ENCODE peak calls at places on chromosomes 4 and X, in nine cellular contexts. One of them, this sample, is unnamed.

GRCh38 chr4:160406426-160406825 is 1303.5 kb downstream of the RAPGEF2 start:
- ATAC-seq in left cardiac atrium: no peak
- ATAC-seq in T-helper 17 cell: no peak
- ATAC-seq in activated naive CD8-positive, alpha-beta T cell treated with anti-CD3 and anti-CD28 coated beads, Interleukin-2, amount 10 ng/mL, durations not matched to agents 7 days and 5 days: no peak
- ATAC-seq in CD4-positive, alpha-beta T cell: no peak
- ATAC-seq in Right ventricle myocardium superior: no peak
- ATAC-seq in activated CD4-positive, alpha-beta T cell treated with anti-CD3 and anti-CD28 coated beads for 36 hours: no peak
- ATAC-seq in HepG2: no peak
- ATAC-seq in activated T-helper 17 cell treated with anti-CD3 and anti-CD28 coated beads, Interleukin-2, amount 50 U/mL, for 72 hours: no peak
- ATAC-seq in this sample: no peak

GRCh38 chrX:72297953-72298730 is 7.6 kb downstream of the CITED1 start:
- ATAC-seq in left cardiac atrium: no peak
- ATAC-seq in T-helper 17 cell: no peak
- ATAC-seq in activated naive CD8-positive, alpha-beta T cell treated with anti-CD3 and anti-CD28 coated beads, Interleukin-2, amount 10 ng/mL, durations not matched to agents 7 days and 5 days: no peak
- ATAC-seq in CD4-positive, alpha-beta T cell: no peak
- ATAC-seq in Right ventricle myocardium superior: no peak
- ATAC-seq in activated CD4-positive, alpha-beta T cell treated with anti-CD3 and anti-CD28 coated beads for 36 hours: peak
- ATAC-seq in HepG2: peak
- ATAC-seq in activated T-helper 17 cell treated with anti-CD3 and anti-CD28 coated beads, Interleukin-2, amount 50 U/mL, for 72 hours: peak
- ATAC-seq in this sample: no peak

GRCh38 chr4:89254847-89255246 is 52.8 kb downstream of the GPRIN3 start:
- ATAC-seq in left cardiac atrium: peak
- ATAC-seq in T-helper 17 cell: peak
- ATAC-seq in activated naive CD8-positive, alpha-beta T cell treated with anti-CD3 and anti-CD28 coated beads, Interleukin-2, amount 10 ng/mL, durations not matched to agents 7 days and 5 days: peak
- ATAC-seq in CD4-positive, alpha-beta T cell: peak
- ATAC-seq in Right ventricle myocardium superior: no peak
- ATAC-seq in activated CD4-positive, alpha-beta T cell treated with anti-CD3 and anti-CD28 coated beads for 36 hours: peak
- ATAC-seq in HepG2: peak
- ATAC-seq in activated T-helper 17 cell treated with anti-CD3 and anti-CD28 coated beads, Interleukin-2, amount 50 U/mL, for 72 hours: peak
- ATAC-seq in this sample: peak

GRCh38 chr4:75552452-75552851 is 3.4 kb upstream of the ODAPH start:
- ATAC-seq in left cardiac atrium: no peak
- ATAC-seq in T-helper 17 cell: no peak
- ATAC-seq in activated naive CD8-positive, alpha-beta T cell treated with anti-CD3 and anti-CD28 coated beads, Interleukin-2, amount 10 ng/mL, durations not matched to agents 7 days and 5 days: no peak
- ATAC-seq in CD4-positive, alpha-beta T cell: no peak
- ATAC-seq in Right ventricle myocardium superior: no peak
- ATAC-seq in activated CD4-positive, alpha-beta T cell treated with anti-CD3 and anti-CD28 coated beads for 36 hours: no peak
- ATAC-seq in HepG2: no peak
- ATAC-seq in activated T-helper 17 cell treated with anti-CD3 and anti-CD28 coated beads, Interleukin-2, amount 50 U/mL, for 72 hours: no peak
- ATAC-seq in this sample: no peak

GRCh38 chr4:119020158-119020557 is 115.5 kb upstream of the MYOZ2 start:
- ATAC-seq in left cardiac atrium: peak
- ATAC-seq in T-helper 17 cell: no peak
- ATAC-seq in activated naive CD8-positive, alpha-beta T cell treated with anti-CD3 and anti-CD28 coated beads, Interleukin-2, amount 10 ng/mL, durations not matched to agents 7 days and 5 days: no peak
- ATAC-seq in CD4-positive, alpha-beta T cell: no peak
- ATAC-seq in Right ventricle myocardium superior: peak
- ATAC-seq in activated CD4-positive, alpha-beta T cell treated with anti-CD3 and anti-CD28 coated beads for 36 hours: no peak
- ATAC-seq in HepG2: no peak
- ATAC-seq in activated T-helper 17 cell treated with anti-CD3 and anti-CD28 coated beads, Interleukin-2, amount 50 U/mL, for 72 hours: no peak
- ATAC-seq in this sample: no peak

GRCh38 chr4:140020457-140021361 is 133.3 kb downstream of the MAML3 start:
- ATAC-seq in left cardiac atrium: no peak
- ATAC-seq in T-helper 17 cell: no peak
- ATAC-seq in activated naive CD8-positive, alpha-beta T cell treated with anti-CD3 and anti-CD28 coated beads, Interleukin-2, amount 10 ng/mL, durations not matched to agents 7 days and 5 days: no peak
- ATAC-seq in CD4-positive, alpha-beta T cell: no peak
- ATAC-seq in Right ventricle myocardium superior: no peak
- ATAC-seq in activated CD4-positive, alpha-beta T cell treated with anti-CD3 and anti-CD28 coated beads for 36 hours: no peak
- ATAC-seq in HepG2: no peak
- ATAC-seq in activated T-helper 17 cell treated with anti-CD3 and anti-CD28 coated beads, Interleukin-2, amount 50 U/mL, for 72 hours: no peak
- ATAC-seq in this sample: no peak

GRCh38 chr4:177562859-177563258 is 120.6 kb upstream of the AGA start:
- ATAC-seq in left cardiac atrium: no peak
- ATAC-seq in T-helper 17 cell: no peak
- ATAC-seq in activated naive CD8-positive, alpha-beta T cell treated with anti-CD3 and anti-CD28 coated beads, Interleukin-2, amount 10 ng/mL, durations not matched to agents 7 days and 5 days: no peak
- ATAC-seq in CD4-positive, alpha-beta T cell: no peak
- ATAC-seq in Right ventricle myocardium superior: no peak
- ATAC-seq in activated CD4-positive, alpha-beta T cell treated with anti-CD3 and anti-CD28 coated beads for 36 hours: no peak
- ATAC-seq in HepG2: no peak
- ATAC-seq in activated T-helper 17 cell treated with anti-CD3 and anti-CD28 coated beads, Interleukin-2, amount 50 U/mL, for 72 hours: no peak
- ATAC-seq in this sample: no peak

GRCh38 chrX:133921764-133922389 is 63.5 kb downstream of the GPC3 start:
- ATAC-seq in left cardiac atrium: no peak
- ATAC-seq in T-helper 17 cell: peak
- ATAC-seq in activated naive CD8-positive, alpha-beta T cell treated with anti-CD3 and anti-CD28 coated beads, Interleukin-2, amount 10 ng/mL, durations not matched to agents 7 days and 5 days: no peak
- ATAC-seq in CD4-positive, alpha-beta T cell: peak
- ATAC-seq in Right ventricle myocardium superior: peak
- ATAC-seq in activated CD4-positive, alpha-beta T cell treated with anti-CD3 and anti-CD28 coated beads for 36 hours: peak
- ATAC-seq in HepG2: peak
- ATAC-seq in activated T-helper 17 cell treated with anti-CD3 and anti-CD28 coated beads, Interleukin-2, amount 50 U/mL, for 72 hours: no peak
- ATAC-seq in this sample: peak

GRCh38 chrX:1411331-1411730 is 19.4 kb upstream of the SLC25A6 start:
- ATAC-seq in left cardiac atrium: no peak
- ATAC-seq in T-helper 17 cell: no peak
- ATAC-seq in activated naive CD8-positive, alpha-beta T cell treated with anti-CD3 and anti-CD28 coated beads, Interleukin-2, amount 10 ng/mL, durations not matched to agents 7 days and 5 days: no peak
- ATAC-seq in CD4-positive, alpha-beta T cell: no peak
- ATAC-seq in Right ventricle myocardium superior: no peak
- ATAC-seq in activated CD4-positive, alpha-beta T cell treated with anti-CD3 and anti-CD28 coated beads for 36 hours: no peak
- ATAC-seq in HepG2: no peak
- ATAC-seq in activated T-helper 17 cell treated with anti-CD3 and anti-CD28 coated beads, Interleukin-2, amount 50 U/mL, for 72 hours: no peak
- ATAC-seq in this sample: no peak

GRCh38 chr4:22417408-22417807 is 98.5 kb downstream of the ADGRA3 start:
- ATAC-seq in left cardiac atrium: no peak
- ATAC-seq in T-helper 17 cell: no peak
- ATAC-seq in activated naive CD8-positive, alpha-beta T cell treated with anti-CD3 and anti-CD28 coated beads, Interleukin-2, amount 10 ng/mL, durations not matched to agents 7 days and 5 days: no peak
- ATAC-seq in CD4-positive, alpha-beta T cell: no peak
- ATAC-seq in Right ventricle myocardium superior: no peak
- ATAC-seq in activated CD4-positive, alpha-beta T cell treated with anti-CD3 and anti-CD28 coated beads for 36 hours: peak
- ATAC-seq in HepG2: no peak
- ATAC-seq in activated T-helper 17 cell treated with anti-CD3 and anti-CD28 coated beads, Interleukin-2, amount 50 U/mL, for 72 hours: no peak
- ATAC-seq in this sample: no peak

GRCh38 chr4:38128478-38129451 is 168.6 kb downstream of the PTTG2 start:
- ATAC-seq in left cardiac atrium: peak
- ATAC-seq in T-helper 17 cell: peak
- ATAC-seq in activated naive CD8-positive, alpha-beta T cell treated with anti-CD3 and anti-CD28 coated beads, Interleukin-2, amount 10 ng/mL, durations not matched to agents 7 days and 5 days: peak
- ATAC-seq in CD4-positive, alpha-beta T cell: peak
- ATAC-seq in Right ventricle myocardium superior: peak
- ATAC-seq in activated CD4-positive, alpha-beta T cell treated with anti-CD3 and anti-CD28 coated beads for 36 hours: peak
- ATAC-seq in HepG2: peak
- ATAC-seq in activated T-helper 17 cell treated with anti-CD3 and anti-CD28 coated beads, Interleukin-2, amount 50 U/mL, for 72 hours: peak
- ATAC-seq in this sample: peak

GRCh38 chr4:140653718-140654515 is 85.2 kb upstream of the UCP1 start:
- ATAC-seq in left cardiac atrium: peak
- ATAC-seq in T-helper 17 cell: no peak
- ATAC-seq in activated naive CD8-positive, alpha-beta T cell treated with anti-CD3 and anti-CD28 coated beads, Interleukin-2, amount 10 ng/mL, durations not matched to agents 7 days and 5 days: no peak
- ATAC-seq in CD4-positive, alpha-beta T cell: no peak
- ATAC-seq in Right ventricle myocardium superior: peak
- ATAC-seq in activated CD4-positive, alpha-beta T cell treated with anti-CD3 and anti-CD28 coated beads for 36 hours: no peak
- ATAC-seq in HepG2: no peak
- ATAC-seq in activated T-helper 17 cell treated with anti-CD3 and anti-CD28 coated beads, Interleukin-2, amount 50 U/mL, for 72 hours: no peak
- ATAC-seq in this sample: no peak

GRCh38 chr4:114654607-114655006 is 56.0 kb downstream of the UGT8 start:
- ATAC-seq in left cardiac atrium: no peak
- ATAC-seq in T-helper 17 cell: no peak
- ATAC-seq in activated naive CD8-positive, alpha-beta T cell treated with anti-CD3 and anti-CD28 coated beads, Interleukin-2, amount 10 ng/mL, durations not matched to agents 7 days and 5 days: no peak
- ATAC-seq in CD4-positive, alpha-beta T cell: no peak
- ATAC-seq in Right ventricle myocardium superior: peak
- ATAC-seq in activated CD4-positive, alpha-beta T cell treated with anti-CD3 and anti-CD28 coated beads for 36 hours: no peak
- ATAC-seq in HepG2: no peak
- ATAC-seq in activated T-helper 17 cell treated with anti-CD3 and anti-CD28 coated beads, Interleukin-2, amount 50 U/mL, for 72 hours: no peak
- ATAC-seq in this sample: no peak

GRCh38 chr4:35818520-35818919 is 425.8 kb downstream of the ARAP2 start:
- ATAC-seq in left cardiac atrium: no peak
- ATAC-seq in T-helper 17 cell: no peak
- ATAC-seq in activated naive CD8-positive, alpha-beta T cell treated with anti-CD3 and anti-CD28 coated beads, Interleukin-2, amount 10 ng/mL, durations not matched to agents 7 days and 5 days: no peak
- ATAC-seq in CD4-positive, alpha-beta T cell: no peak
- ATAC-seq in Right ventricle myocardium superior: no peak
- ATAC-seq in activated CD4-positive, alpha-beta T cell treated with anti-CD3 and anti-CD28 coated beads for 36 hours: no peak
- ATAC-seq in HepG2: no peak
- ATAC-seq in activated T-helper 17 cell treated with anti-CD3 and anti-CD28 coated beads, Interleukin-2, amount 50 U/mL, for 72 hours: no peak
- ATAC-seq in this sample: no peak

GRCh38 chr4:128528177-128528576 is 240.6 kb upstream of the PGRMC2 start:
- ATAC-seq in left cardiac atrium: no peak
- ATAC-seq in T-helper 17 cell: no peak
- ATAC-seq in activated naive CD8-positive, alpha-beta T cell treated with anti-CD3 and anti-CD28 coated beads, Interleukin-2, amount 10 ng/mL, durations not matched to agents 7 days and 5 days: no peak
- ATAC-seq in CD4-positive, alpha-beta T cell: no peak
- ATAC-seq in Right ventricle myocardium superior: no peak
- ATAC-seq in activated CD4-positive, alpha-beta T cell treated with anti-CD3 and anti-CD28 coated beads for 36 hours: no peak
- ATAC-seq in HepG2: no peak
- ATAC-seq in activated T-helper 17 cell treated with anti-CD3 and anti-CD28 coated beads, Interleukin-2, amount 50 U/mL, for 72 hours: no peak
- ATAC-seq in this sample: no peak

GRCh38 chr4:182434720-182435119 is 191.5 kb downstream of the TENM3 start:
- ATAC-seq in left cardiac atrium: no peak
- ATAC-seq in T-helper 17 cell: no peak
- ATAC-seq in activated naive CD8-positive, alpha-beta T cell treated with anti-CD3 and anti-CD28 coated beads, Interleukin-2, amount 10 ng/mL, durations not matched to agents 7 days and 5 days: no peak
- ATAC-seq in CD4-positive, alpha-beta T cell: no peak
- ATAC-seq in Right ventricle myocardium superior: no peak
- ATAC-seq in activated CD4-positive, alpha-beta T cell treated with anti-CD3 and anti-CD28 coated beads for 36 hours: no peak
- ATAC-seq in HepG2: no peak
- ATAC-seq in activated T-helper 17 cell treated with anti-CD3 and anti-CD28 coated beads, Interleukin-2, amount 50 U/mL, for 72 hours: no peak
- ATAC-seq in this sample: no peak

GRCh38 chr4:4633431-4633830 is 91.6 kb upstream of the STX18 start:
- ATAC-seq in left cardiac atrium: no peak
- ATAC-seq in T-helper 17 cell: no peak
- ATAC-seq in activated naive CD8-positive, alpha-beta T cell treated with anti-CD3 and anti-CD28 coated beads, Interleukin-2, amount 10 ng/mL, durations not matched to agents 7 days and 5 days: no peak
- ATAC-seq in CD4-positive, alpha-beta T cell: no peak
- ATAC-seq in Right ventricle myocardium superior: no peak
- ATAC-seq in activated CD4-positive, alpha-beta T cell treated with anti-CD3 and anti-CD28 coated beads for 36 hours: no peak
- ATAC-seq in HepG2: no peak
- ATAC-seq in activated T-helper 17 cell treated with anti-CD3 and anti-CD28 coated beads, Interleukin-2, amount 50 U/mL, for 72 hours: no peak
- ATAC-seq in this sample: no peak

GRCh38 chr4:102392033-102392744 is 46.9 kb upstream of the SLC39A8 start:
- ATAC-seq in left cardiac atrium: no peak
- ATAC-seq in T-helper 17 cell: no peak
- ATAC-seq in activated naive CD8-positive, alpha-beta T cell treated with anti-CD3 and anti-CD28 coated beads, Interleukin-2, amount 10 ng/mL, durations not matched to agents 7 days and 5 days: no peak
- ATAC-seq in CD4-positive, alpha-beta T cell: no peak
- ATAC-seq in Right ventricle myocardium superior: no peak
- ATAC-seq in activated CD4-positive, alpha-beta T cell treated with anti-CD3 and anti-CD28 coated beads for 36 hours: no peak
- ATAC-seq in HepG2: no peak
- ATAC-seq in activated T-helper 17 cell treated with anti-CD3 and anti-CD28 coated beads, Interleukin-2, amount 50 U/mL, for 72 hours: no peak
- ATAC-seq in this sample: no peak

GRCh38 chr4:8525383-8526120 is 54.6 kb upstream of the GPR78 start:
- ATAC-seq in left cardiac atrium: no peak
- ATAC-seq in T-helper 17 cell: no peak
- ATAC-seq in activated naive CD8-positive, alpha-beta T cell treated with anti-CD3 and anti-CD28 coated beads, Interleukin-2, amount 10 ng/mL, durations not matched to agents 7 days and 5 days: no peak
- ATAC-seq in CD4-positive, alpha-beta T cell: no peak
- ATAC-seq in Right ventricle myocardium superior: no peak
- ATAC-seq in activated CD4-positive, alpha-beta T cell treated with anti-CD3 and anti-CD28 coated beads for 36 hours: no peak
- ATAC-seq in HepG2: peak
- ATAC-seq in activated T-helper 17 cell treated with anti-CD3 and anti-CD28 coated beads, Interleukin-2, amount 50 U/mL, for 72 hours: no peak
- ATAC-seq in this sample: no peak

GRCh38 chr4:87078987-87079469 is 141.4 kb downstream of the KLHL8 start:
- ATAC-seq in left cardiac atrium: peak
- ATAC-seq in T-helper 17 cell: no peak
- ATAC-seq in activated naive CD8-positive, alpha-beta T cell treated with anti-CD3 and anti-CD28 coated beads, Interleukin-2, amount 10 ng/mL, durations not matched to agents 7 days and 5 days: no peak
- ATAC-seq in CD4-positive, alpha-beta T cell: no peak
- ATAC-seq in Right ventricle myocardium superior: peak
- ATAC-seq in activated CD4-positive, alpha-beta T cell treated with anti-CD3 and anti-CD28 coated beads for 36 hours: no peak
- ATAC-seq in HepG2: no peak
- ATAC-seq in activated T-helper 17 cell treated with anti-CD3 and anti-CD28 coated beads, Interleukin-2, amount 50 U/mL, for 72 hours: no peak
- ATAC-seq in this sample: no peak

GRCh38 chr4:24650849-24651248 is 66.5 kb upstream of the DHX15 start:
- ATAC-seq in left cardiac atrium: no peak
- ATAC-seq in T-helper 17 cell: no peak
- ATAC-seq in activated naive CD8-positive, alpha-beta T cell treated with anti-CD3 and anti-CD28 coated beads, Interleukin-2, amount 10 ng/mL, durations not matched to agents 7 days and 5 days: no peak
- ATAC-seq in CD4-positive, alpha-beta T cell: no peak
- ATAC-seq in Right ventricle myocardium superior: no peak
- ATAC-seq in activated CD4-positive, alpha-beta T cell treated with anti-CD3 and anti-CD28 coated beads for 36 hours: no peak
- ATAC-seq in HepG2: no peak
- ATAC-seq in activated T-helper 17 cell treated with anti-CD3 and anti-CD28 coated beads, Interleukin-2, amount 50 U/mL, for 72 hours: no peak
- ATAC-seq in this sample: no peak

GRCh38 chr4:110742148-110742547 is 119.3 kb upstream of the PITX2 start:
- ATAC-seq in left cardiac atrium: no peak
- ATAC-seq in T-helper 17 cell: no peak
- ATAC-seq in activated naive CD8-positive, alpha-beta T cell treated with anti-CD3 and anti-CD28 coated beads, Interleukin-2, amount 10 ng/mL, durations not matched to agents 7 days and 5 days: no peak
- ATAC-seq in CD4-positive, alpha-beta T cell: no peak
- ATAC-seq in Right ventricle myocardium superior: no peak
- ATAC-seq in activated CD4-positive, alpha-beta T cell treated with anti-CD3 and anti-CD28 coated beads for 36 hours: no peak
- ATAC-seq in HepG2: no peak
- ATAC-seq in activated T-helper 17 cell treated with anti-CD3 and anti-CD28 coated beads, Interleukin-2, amount 50 U/mL, for 72 hours: no peak
- ATAC-seq in this sample: no peak

GRCh38 chr4:140754918-140755810 is 1.0 kb downstream of the TBC1D9 start:
- ATAC-seq in left cardiac atrium: no peak
- ATAC-seq in T-helper 17 cell: no peak
- ATAC-seq in activated naive CD8-positive, alpha-beta T cell treated with anti-CD3 and anti-CD28 coated beads, Interleukin-2, amount 10 ng/mL, durations not matched to agents 7 days and 5 days: no peak
- ATAC-seq in CD4-positive, alpha-beta T cell: no peak
- ATAC-seq in Right ventricle myocardium superior: no peak
- ATAC-seq in activated CD4-positive, alpha-beta T cell treated with anti-CD3 and anti-CD28 coated beads for 36 hours: no peak
- ATAC-seq in HepG2: no peak
- ATAC-seq in activated T-helper 17 cell treated with anti-CD3 and anti-CD28 coated beads, Interleukin-2, amount 50 U/mL, for 72 hours: no peak
- ATAC-seq in this sample: peak